ENCODE peak calls at places on chromosomes 2 and 18, in four cellular contexts. H is stimulated activated CD8-positive, alpha-beta memory T cell treated with anti-CD3 and anti-CD28 coated beads, Interleukin-15, amount 100 ng/mL, for 4 hours; G is neuronal stem cell; T is effector memory CD8-positive, alpha-beta T cell. D is an unnamed sample.

GRCh38 chr2:177147834-177148233 is 64.8 kb upstream of the HNRNPA3 start:
- DNase-seq in H (no peak), G (no peak), T (no peak), D (no peak)

GRCh38 chr2:66585616-66586015 is 150.7 kb downstream of the MEIS1 start:
- DNase-seq in H (no peak), G (no peak), T (no peak), D (no peak)

GRCh38 chr2:11770531-11771188 is 24.2 kb downstream of the LPIN1 start:
- DNase-seq in H (no peak), G (no peak), T (no peak), D (no peak)

GRCh38 chr2:31239842-31240198 is 5.9 kb downstream of the EHD3 start:
- DNase-seq in H (no peak), G (no peak), T (no peak), D (no peak)

GRCh38 chr2:20654414-20654813 is 3.5 kb upstream of the HS1BP3 start:
- DNase-seq in H (no peak), G (no peak), T (no peak), D (no peak)

GRCh38 chr2:28395334-28396061 is 2.8 kb downstream of the FOSL2 start:
- DNase-seq in H (no peak), G (no peak), T (no peak), D (no peak)

GRCh38 chr18:49666045-49666444 is 104.2 kb downstream of the LIPG start:
- DNase-seq in H (no peak), G (no peak), T (no peak), D (no peak)

GRCh38 chr2:206585335-206585734 is 57.0 kb upstream of the FAM237A start:
- DNase-seq in H (no peak), G (no peak), T (no peak), D (no peak)

GRCh38 chr2:98772531-98772930 is 41.6 kb upstream of the MGAT4A start:
- DNase-seq in H (no peak), G (no peak), T (no peak), D (no peak)

GRCh38 chr2:46615555-46616487 is 136.5 kb downstream of the TMEM247 start:
- DNase-seq in H (no peak), G (no peak), T (no peak), D (no peak)

GRCh38 chr18:21383031-21383430 is 141.0 kb downstream of the GREB1L start:
- DNase-seq in H (no peak), G (no peak), T (no peak), D (no peak)

GRCh38 chr2:109110185-109110584 is 18.8 kb upstream of the SH3RF3 start:
- DNase-seq in H (no peak), G (no peak), T (no peak), D (no peak)

GRCh38 chr2:187702157-187702556 is 147.9 kb upstream of the TFPI start:
- DNase-seq in H (no peak), G (no peak), T (no peak), D (no peak)

GRCh38 chr2:176173679-176174381 is 14.6 kb upstream of the HOXD1 start:
- DNase-seq in H (no peak), G (no peak), T (no peak), D (no peak)

GRCh38 chr2:55555977-55556376 is 36.5 kb downstream of the CFAP36 start:
- DNase-seq in H (no peak), G (no peak), T (no peak), D (no peak)

GRCh38 chr2:2331905-2332280 is 818 bp upstream of the MYT1L start:
- DNase-seq in H (no peak), G (peak), T (no peak), D (peak)

GRCh38 chr18:50707841-50708240 is 112.0 kb downstream of the MRO start:
- DNase-seq in H (no peak), G (no peak), T (no peak), D (peak)

GRCh38 chr18:25305584-25305983 is 46.4 kb downstream of the ZNF521 start:
- DNase-seq in H (no peak), G (no peak), T (no peak), D (no peak)

GRCh38 chr2:136051725-136052048 is 66.3 kb upstream of the DARS1 start:
- DNase-seq in H (no peak), G (no peak), T (no peak), D (no peak)

GRCh38 chr18:59454909-59455727 is 96.1 kb upstream of the LMAN1 start:
- DNase-seq in H (no peak), G (no peak), T (no peak), D (no peak)

GRCh38 chr2:73830871-73831401 is 2.2 kb downstream of the STAMBP start:
- DNase-seq in H (peak), G (no peak), T (peak), D (no peak)

D was measured in NCI-H1436 treated with DMSO at 0.1 percent for 48 hours.